ENCODE peak calls at places on chromosomes 7 and 10, in six cellular contexts. A is cardiac muscle cell, X is kidney epithelial cell, R is H9, E is lower leg skin, Z is lung. J is an unnamed sample.

GRCh38 chr7:8885480-8885879 is 452.1 kb downstream of the NXPH1 start:
- DNase-seq in Z (no peak), X (no peak), R (no peak), E (no peak), A (no peak), J (no peak)

GRCh38 chr7:21128418-21128817 is 299.5 kb upstream of the SP4 start:
- DNase-seq in X (no peak), Z (no peak), E (no peak), A (no peak), R (no peak), J (no peak)

GRCh38 chr10:132835848-132836233 is 49.9 kb upstream of the NKX6-2 start:
- DNase-seq in R (no peak), X (no peak), E (no peak), Z (no peak), A (no peak), J (no peak)

GRCh38 chr7:1632506-1632905 is 37.6 kb upstream of the ELFN1 start:
- DNase-seq in Z (no peak), A (no peak), X (no peak), E (no peak), R (no peak), J (no peak)

GRCh38 chr7:39085590-39086049 is 107.9 kb downstream of the POU6F2 start:
- DNase-seq in A (peak), X (no peak), R (peak), E (no peak), Z (no peak), J (no peak)

GRCh38 chr7:125383324-125383723 is 453.7 kb upstream of the POT1 start:
- DNase-seq in E (no peak), Z (no peak), R (no peak), A (no peak), X (no peak), J (no peak)

GRCh38 chr10:22171131-22171530 is 46.7 kb downstream of the EBLN1 start:
- DNase-seq in X (no peak), A (no peak), Z (no peak), R (no peak), E (no peak), J (no peak)

GRCh38 chr10:34028936-34029335 is 694.5 kb upstream of the NRP1 start:
- DNase-seq in X (no peak), A (no peak), Z (no peak), R (no peak), E (no peak), J (no peak)

DNA sequence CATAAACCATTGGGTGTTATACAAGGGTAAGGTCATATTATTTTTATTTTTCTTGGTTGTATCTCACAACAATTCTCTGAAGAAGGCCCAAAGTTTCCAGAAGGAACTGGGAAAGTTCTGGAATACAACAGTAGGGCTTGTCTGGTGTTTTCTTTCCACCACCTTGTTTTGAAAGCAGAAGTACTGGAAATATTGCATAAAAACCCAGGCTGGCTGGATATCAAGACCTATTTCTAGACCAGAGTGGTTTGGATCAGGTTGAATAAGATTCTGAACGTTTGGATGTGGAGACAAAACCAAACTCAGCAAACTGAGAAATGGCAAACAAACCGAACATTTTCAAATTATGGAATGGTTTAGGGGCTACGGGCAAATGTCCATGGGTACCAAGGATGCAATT is 182.6 kb upstream of the FZD8 start:
- DNase-seq in R (no peak), Z (no peak), X (no peak), E (peak), A (no peak), J (no peak)
- TF ChIP-seq CTCF in R (no peak), Z (no peak), X (no peak), E (no peak), A (no peak), J (no peak)

GRCh38 chr10:80927419-80928078 is 389.8 kb downstream of the SH2D4B start:
- DNase-seq in A (peak), E (no peak), R (no peak), X (no peak), Z (no peak), J (no peak)

GRCh38 chr10:80921032-80921431 is 383.3 kb downstream of the SH2D4B start:
- DNase-seq in A (no peak), Z (no peak), X (no peak), R (no peak), E (no peak), J (no peak)

DNA sequence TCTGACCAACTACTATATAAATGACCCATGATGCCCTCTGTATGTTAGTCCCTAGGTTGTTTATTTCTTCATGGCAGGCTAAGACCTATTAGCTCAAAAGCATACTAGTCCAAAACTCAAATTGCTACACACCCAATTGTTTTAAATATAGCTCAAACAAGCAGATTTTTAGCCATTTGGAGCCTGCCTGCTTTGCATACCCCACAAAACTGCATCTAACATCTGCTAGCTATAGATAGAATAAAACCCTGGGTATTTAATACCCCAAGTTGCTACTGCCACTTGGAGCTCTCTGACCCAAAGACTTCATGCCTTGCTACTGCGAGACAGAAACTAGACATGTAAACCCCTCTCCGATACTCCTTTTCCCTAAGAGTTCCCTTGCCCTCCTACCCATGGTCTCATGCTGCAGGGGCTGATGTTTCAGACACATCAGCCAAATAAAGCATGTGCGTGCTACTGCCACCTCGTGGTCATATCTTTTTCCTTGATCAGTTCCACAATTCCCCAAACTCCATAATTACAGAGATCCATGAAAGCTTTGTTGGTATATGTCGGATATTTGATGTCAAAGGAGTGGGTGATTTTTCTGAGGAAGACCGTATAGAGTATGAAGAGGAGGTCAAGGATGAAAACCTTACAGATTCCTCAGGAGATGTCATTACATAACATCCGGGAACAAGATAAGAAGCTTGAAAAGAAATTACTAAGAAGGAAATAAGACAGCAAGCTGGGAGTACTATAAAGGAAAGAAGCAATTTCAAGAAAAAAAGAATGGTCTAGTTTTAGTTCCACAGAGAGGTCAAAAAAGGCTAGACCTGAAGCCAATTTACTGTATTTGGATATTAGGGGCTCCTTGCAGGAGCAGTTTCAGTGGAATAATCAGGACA is 386.6 kb downstream of the SH2D4B start:
- DNase-seq in A (peak), Z (peak), R (peak), E (no peak), X (no peak), J (no peak)
- TF ChIP-seq CTCF in A (peak), Z (peak), R (peak), E (no peak), X (peak), J (peak)

GRCh38 chr10:30587522-30588031 is 42.0 kb downstream of the LYZL2 start:
- DNase-seq in E (peak), X (no peak), R (peak), A (no peak), Z (peak), J (no peak)
- TF ChIP-seq CTCF in E (no peak), X (no peak), R (peak), A (no peak), Z (no peak), J (no peak)

GRCh38 chr10:113705344-113705878 is 25.7 kb downstream of the CASP7 start:
- DNase-seq in E (no peak), X (no peak), R (no peak), Z (no peak), A (no peak), J (no peak)
- TF ChIP-seq CTCF in E (no peak), X (no peak), R (no peak), Z (no peak), A (no peak), J (peak)

GRCh38 chr7:18357691-18358090 is 137.9 kb upstream of the HDAC9 start:
- DNase-seq in A (no peak), X (no peak), E (no peak), R (no peak), Z (no peak), J (no peak)
- TF ChIP-seq CTCF in A (no peak), X (peak), E (no peak), R (peak), Z (no peak), J (no peak)

GRCh38 chr10:9850415-9850814 is 1167.3 kb upstream of the CELF2 start:
- DNase-seq in X (no peak), A (no peak), E (no peak), R (no peak), Z (no peak), J (no peak)

GRCh38 chr10:9848981-9849380 is 1168.7 kb upstream of the CELF2 start:
- DNase-seq in X (no peak), R (no peak), Z (no peak), E (no peak), A (no peak), J (no peak)

GRCh38 chr10:9848278-9848677 is 1169.4 kb upstream of the CELF2 start:
- DNase-seq in R (no peak), A (no peak), E (no peak), X (no peak), Z (no peak), J (no peak)

GRCh38 chr10:9851808-9852207 is 1165.9 kb upstream of the CELF2 start:
- DNase-seq in X (no peak), R (no peak), E (no peak), A (no peak), Z (no peak), J (no peak)

GRCh38 chr10:9853405-9854010 is 1164.2 kb upstream of the CELF2 start:
- DNase-seq in R (no peak), A (no peak), Z (no peak), X (no peak), E (no peak), J (no peak)
- TF ChIP-seq CTCF in R (no peak), A (no peak), Z (no peak), X (no peak), E (no peak), J (no peak)

J was measured in CD4-positive, alpha-beta T cell.